ENCODE peak calls at places on chromosomes 11 and 22, in four cellular contexts. X is NCI-H1417, O is iPS DF 6.9, Y is NCI-H510A treated with DMSO at 0.1 percent for 48 hours. S is an unnamed sample.

GRCh38 chr22:37577957-37578356 is 1.9 kb downstream of the LGALS2 start:
- DNase-seq in X (no peak), O (no peak), Y (no peak), S (no peak)

GRCh38 chr22:42807185-42807584 is 49.9 kb downstream of the ARFGAP3 start:
- DNase-seq in X (no peak), O (no peak), Y (no peak), S (no peak)

GRCh38 chr22:19654338-19654922 is 59.9 kb upstream of the SEPTIN5 start:
- DNase-seq in X (no peak), O (no peak), Y (no peak), S (no peak)

GRCh38 chr11:60345489-60345888 is 18.4 kb downstream of the MS4A6E start:
- DNase-seq in X (peak; percentile 60), O (no peak), Y (no peak), S (no peak)

GRCh38 chr22:37464181-37464580 is 22.0 kb downstream of the MFNG start:
- DNase-seq in X (no peak), O (no peak), Y (no peak), S (no peak)

GRCh38 chr11:78691215-78691614 is 116.6 kb upstream of the NARS2 start:
- DNase-seq in X (no peak), O (no peak), Y (no peak), S (no peak)

GRCh38 chr11:100692290-100692689 is 5.2 kb downstream of the ARHGAP42 start:
- DNase-seq in X (no peak), O (no peak), Y (no peak), S (no peak)

GRCh38 chr22:50628543-50629134 is 687 bp upstream of the ARSA start:
- DNase-seq in X (peak; percentile 18), O (no peak), Y (no peak), S (no peak)

GRCh38 chr11:59053387-59053786 is 32.7 kb upstream of the GLYATL1B start:
- DNase-seq in X (peak; percentile 55), O (peak; percentile 37), Y (no peak), S (no peak)

GRCh38 chr11:70810131-70810530 is 411.8 kb downstream of the CTTN start:
- DNase-seq in X (no peak), O (no peak), Y (no peak), S (no peak)

GRCh38 chr11:78954261-78954660 is 379.6 kb upstream of the NARS2 start:
- DNase-seq in X (peak; percentile 25), O (no peak), Y (no peak), S (no peak)

GRCh38 chr11:103824116-103824515 is 212.3 kb upstream of the DDI1 start:
- DNase-seq in X (no peak), O (no peak), Y (no peak), S (no peak)